ENCODE peak calls at places on chromosomes 2 and 18, in five cellular contexts. Q is GM19239, A is body of pancreas, T is NCI-H446, V is left ventricle myocardium inferior. X is an unnamed sample.

GRCh38 chr18:1708006-1708405 is 803.3 kb downstream of the ADCYAP1 start:
- DNase-seq in Q (no peak), T (no peak), A (no peak), V (no peak), X (no peak)

GRCh38 chr2:241315183-241315878 is at the start of gene HDLBP:
- DNase-seq in A (peak), V (peak), T (peak), Q (peak), X (peak)

GRCh38 chr18:74342416-74343043 is 26.9 kb downstream of the C18orf63 start:
- DNase-seq in A (peak), Q (no peak), T (peak), V (no peak), X (no peak)

GRCh38 chr2:37188570-37188969 is at the start of gene SULT6B1:
- DNase-seq in A (no peak), T (no peak), Q (no peak), V (no peak), X (no peak)

GRCh38 chr2:128809880-128810279 is 491.2 kb upstream of the HS6ST1 start:
- DNase-seq in A (no peak), V (no peak), Q (no peak), T (no peak), X (peak)

GRCh38 chr2:137096187-137096586 is 330.8 kb downstream of the THSD7B start:
- DNase-seq in Q (no peak), A (no peak), V (no peak), T (no peak), X (no peak)

GRCh38 chr18:43277164-43277600 is at the start of gene SYT4:
- DNase-seq in Q (no peak), T (peak), A (peak), V (peak), X (no peak)

GRCh38 chr2:46029332-46029811 is 267.8 kb upstream of the EPAS1 start:
- DNase-seq in A (no peak), T (no peak), V (peak), Q (no peak), X (no peak)

GRCh38 chr2:175889557-175890355 is 112.3 kb downstream of the LNPK start:
- DNase-seq in V (no peak), Q (no peak), T (no peak), A (no peak), X (no peak)

GRCh38 chr18:76844742-76845477 is 22.6 kb downstream of the ZNF236 start:
- DNase-seq in T (no peak), A (no peak), V (no peak), Q (no peak), X (no peak)

GRCh38 chr18:33113421-33113820 is 327.1 kb downstream of the CCDC178 start:
- DNase-seq in Q (no peak), A (no peak), T (no peak), V (no peak), X (no peak)

GRCh38 chr2:20291106-20291564 is 59.5 kb downstream of the PUM2 start:
- DNase-seq in Q (peak), T (peak), V (no peak), A (peak), X (no peak)

GRCh38 chr2:199975297-199975895 is 20.0 kb downstream of the MAIP1 start:
- DNase-seq in V (no peak), T (no peak), A (no peak), Q (no peak), X (no peak)

GRCh38 chr2:228556707-228557106 is 375.2 kb upstream of the SPHKAP start:
- DNase-seq in A (no peak), V (no peak), T (no peak), Q (no peak), X (no peak)

GRCh38 chr2:100875516-100876230 is 55.7 kb downstream of the NPAS2 start:
- DNase-seq in T (no peak), Q (no peak), A (peak), V (no peak), X (no peak)

GRCh38 chr2:202084265-202084664 is 11.2 kb downstream of the KIAA2012 start:
- DNase-seq in Q (no peak), A (no peak), T (peak), V (no peak), X (no peak)

GRCh38 chr18:48819781-48820482 is 130.8 kb downstream of the SMAD7 start:
- DNase-seq in V (peak), A (peak), T (no peak), Q (no peak), X (no peak)

GRCh38 chr2:231617059-231617926 is 24.6 kb downstream of the TEX44 start:
- DNase-seq in Q (no peak), A (no peak), T (no peak), V (no peak), X (no peak)